ENCODE peak calls at places on chromosome 18, in nine cellular contexts. One of them, this sample, is unnamed.

GRCh38 chr18:50847192-50847591 is 27.4 kb upstream of the MRO start:
- DNase-seq in NB4: no peak
- DNase-seq in body of pancreas: no peak
- DNase-seq in HuH-7.5: no peak
- DNase-seq in SK-N-SH: no peak
- DNase-seq in heart left ventricle: no peak
- DNase-seq in uterus: no peak
- DNase-seq in naive B cell: no peak
- DNase-seq in stimulated activated CD8-positive, alpha-beta memory T cell treated with anti-CD3 and anti-CD28 coated beads, Interleukin-4, amount 100 ng/mL, for 24 hours: no peak
- DNase-seq in this sample: no peak

GRCh38 chr18:49177071-49177470 is 226.3 kb upstream of the SMAD7 start:
- DNase-seq in HuH-7.5: no peak
- DNase-seq in uterus: no peak
- DNase-seq in SK-N-SH: no peak
- DNase-seq in heart left ventricle: no peak
- DNase-seq in stimulated activated CD8-positive, alpha-beta memory T cell treated with anti-CD3 and anti-CD28 coated beads, Interleukin-4, amount 100 ng/mL, for 24 hours: no peak
- DNase-seq in body of pancreas: no peak
- DNase-seq in naive B cell: no peak
- DNase-seq in NB4: no peak
- DNase-seq in this sample: no peak

GRCh38 chr18:49619792-49620191 is 57.9 kb downstream of the LIPG start:
- DNase-seq in heart left ventricle: no peak
- DNase-seq in SK-N-SH: no peak
- DNase-seq in stimulated activated CD8-positive, alpha-beta memory T cell treated with anti-CD3 and anti-CD28 coated beads, Interleukin-4, amount 100 ng/mL, for 24 hours: no peak
- DNase-seq in NB4: no peak
- DNase-seq in naive B cell: no peak
- DNase-seq in body of pancreas: no peak
- DNase-seq in HuH-7.5: no peak
- DNase-seq in uterus: no peak
- DNase-seq in this sample: no peak

GRCh38 chr18:49691177-49691608 is 122.1 kb downstream of the ACAA2 start:
- DNase-seq in uterus: no peak
- DNase-seq in stimulated activated CD8-positive, alpha-beta memory T cell treated with anti-CD3 and anti-CD28 coated beads, Interleukin-4, amount 100 ng/mL, for 24 hours: no peak
- DNase-seq in NB4: peak
- DNase-seq in SK-N-SH: no peak
- DNase-seq in naive B cell: no peak
- DNase-seq in HuH-7.5: no peak
- DNase-seq in heart left ventricle: no peak
- DNase-seq in body of pancreas: peak
- DNase-seq in this sample: no peak

GRCh38 chr18:78934551-78935225 is 44.9 kb upstream of the SALL3 start:
- DNase-seq in naive B cell: no peak
- DNase-seq in HuH-7.5: no peak
- DNase-seq in NB4: no peak
- DNase-seq in uterus: no peak
- DNase-seq in SK-N-SH: no peak
- DNase-seq in heart left ventricle: no peak
- DNase-seq in body of pancreas: no peak
- DNase-seq in stimulated activated CD8-positive, alpha-beta memory T cell treated with anti-CD3 and anti-CD28 coated beads, Interleukin-4, amount 100 ng/mL, for 24 hours: no peak
- DNase-seq in this sample: no peak

GRCh38 chr18:73136134-73136533 is 268.3 kb upstream of the NETO1 start:
- DNase-seq in stimulated activated CD8-positive, alpha-beta memory T cell treated with anti-CD3 and anti-CD28 coated beads, Interleukin-4, amount 100 ng/mL, for 24 hours: no peak
- DNase-seq in heart left ventricle: no peak
- DNase-seq in naive B cell: peak
- DNase-seq in SK-N-SH: no peak
- DNase-seq in NB4: peak
- DNase-seq in HuH-7.5: no peak
- DNase-seq in uterus: no peak
- DNase-seq in body of pancreas: no peak
- DNase-seq in this sample: peak

GRCh38 chr18:79321625-79322024 is 74.1 kb upstream of the NFATC1 start:
- DNase-seq in NB4: no peak
- DNase-seq in HuH-7.5: no peak
- DNase-seq in SK-N-SH: no peak
- DNase-seq in uterus: no peak
- DNase-seq in heart left ventricle: no peak
- DNase-seq in stimulated activated CD8-positive, alpha-beta memory T cell treated with anti-CD3 and anti-CD28 coated beads, Interleukin-4, amount 100 ng/mL, for 24 hours: no peak
- DNase-seq in naive B cell: no peak
- DNase-seq in body of pancreas: no peak
- DNase-seq in this sample: no peak

GRCh38 chr18:22606563-22607283 is 189.0 kb upstream of the CTAGE1 start:
- DNase-seq in body of pancreas: peak
- DNase-seq in uterus: peak
- DNase-seq in naive B cell: no peak
- DNase-seq in heart left ventricle: no peak
- DNase-seq in stimulated activated CD8-positive, alpha-beta memory T cell treated with anti-CD3 and anti-CD28 coated beads, Interleukin-4, amount 100 ng/mL, for 24 hours: no peak
- DNase-seq in NB4: no peak
- DNase-seq in SK-N-SH: no peak
- DNase-seq in HuH-7.5: no peak
- DNase-seq in this sample: no peak

GRCh38 chr18:79523221-79523737 is 127.5 kb downstream of the NFATC1 start:
- DNase-seq in heart left ventricle: peak
- DNase-seq in body of pancreas: no peak
- DNase-seq in naive B cell: no peak
- DNase-seq in SK-N-SH: no peak
- DNase-seq in HuH-7.5: no peak
- DNase-seq in uterus: no peak
- DNase-seq in stimulated activated CD8-positive, alpha-beta memory T cell treated with anti-CD3 and anti-CD28 coated beads, Interleukin-4, amount 100 ng/mL, for 24 hours: peak
- DNase-seq in NB4: no peak
- DNase-seq in this sample: no peak

GRCh38 chr18:3595282-3596273 is 145.6 kb downstream of the TGIF1 start:
- DNase-seq in naive B cell: peak
- DNase-seq in stimulated activated CD8-positive, alpha-beta memory T cell treated with anti-CD3 and anti-CD28 coated beads, Interleukin-4, amount 100 ng/mL, for 24 hours: no peak
- DNase-seq in heart left ventricle: no peak
- DNase-seq in NB4: peak
- DNase-seq in HuH-7.5: no peak
- DNase-seq in SK-N-SH: no peak
- DNase-seq in uterus: peak
- DNase-seq in body of pancreas: peak
- DNase-seq in this sample: peak

GRCh38 chr18:8610442-8610801 is 1.2 kb downstream of the RAB12 start:
- DNase-seq in uterus: no peak
- DNase-seq in HuH-7.5: peak
- DNase-seq in stimulated activated CD8-positive, alpha-beta memory T cell treated with anti-CD3 and anti-CD28 coated beads, Interleukin-4, amount 100 ng/mL, for 24 hours: no peak
- DNase-seq in heart left ventricle: peak
- DNase-seq in body of pancreas: no peak
- DNase-seq in SK-N-SH: peak
- DNase-seq in NB4: peak
- DNase-seq in naive B cell: no peak
- DNase-seq in this sample: no peak

GRCh38 chr18:47752796-47753645 is 177.4 kb downstream of the SMAD2 start:
- DNase-seq in SK-N-SH: no peak
- DNase-seq in stimulated activated CD8-positive, alpha-beta memory T cell treated with anti-CD3 and anti-CD28 coated beads, Interleukin-4, amount 100 ng/mL, for 24 hours: no peak
- DNase-seq in body of pancreas: no peak
- DNase-seq in naive B cell: no peak
- DNase-seq in HuH-7.5: no peak
- DNase-seq in heart left ventricle: no peak
- DNase-seq in NB4: no peak
- DNase-seq in uterus: no peak
- DNase-seq in this sample: no peak

GRCh38 chr18:11728247-11728646 is 39.2 kb downstream of the GNAL start:
- DNase-seq in uterus: no peak
- DNase-seq in NB4: peak
- DNase-seq in heart left ventricle: no peak
- DNase-seq in stimulated activated CD8-positive, alpha-beta memory T cell treated with anti-CD3 and anti-CD28 coated beads, Interleukin-4, amount 100 ng/mL, for 24 hours: no peak
- DNase-seq in naive B cell: no peak
- DNase-seq in SK-N-SH: no peak
- DNase-seq in HuH-7.5: no peak
- DNase-seq in body of pancreas: no peak
- DNase-seq in this sample: no peak

GRCh38 chr18:40938615-40939014 is 1016.4 kb upstream of the PIK3C3 start:
- DNase-seq in heart left ventricle: no peak
- DNase-seq in HuH-7.5: no peak
- DNase-seq in SK-N-SH: no peak
- DNase-seq in NB4: no peak
- DNase-seq in body of pancreas: no peak
- DNase-seq in uterus: no peak
- DNase-seq in stimulated activated CD8-positive, alpha-beta memory T cell treated with anti-CD3 and anti-CD28 coated beads, Interleukin-4, amount 100 ng/mL, for 24 hours: no peak
- DNase-seq in naive B cell: no peak
- DNase-seq in this sample: no peak

GRCh38 chr18:30903566-30903965 is 139.0 kb downstream of the DSC3 start:
- DNase-seq in heart left ventricle: no peak
- DNase-seq in naive B cell: no peak
- DNase-seq in SK-N-SH: no peak
- DNase-seq in uterus: no peak
- DNase-seq in NB4: no peak
- DNase-seq in stimulated activated CD8-positive, alpha-beta memory T cell treated with anti-CD3 and anti-CD28 coated beads, Interleukin-4, amount 100 ng/mL, for 24 hours: no peak
- DNase-seq in HuH-7.5: no peak
- DNase-seq in body of pancreas: no peak
- DNase-seq in this sample: no peak

GRCh38 chr18:52339891-52340371 is at the start of gene DCC:
- DNase-seq in SK-N-SH: peak
- DNase-seq in naive B cell: no peak
- DNase-seq in uterus: no peak
- DNase-seq in NB4: peak
- DNase-seq in heart left ventricle: no peak
- DNase-seq in HuH-7.5: peak
- DNase-seq in stimulated activated CD8-positive, alpha-beta memory T cell treated with anti-CD3 and anti-CD28 coated beads, Interleukin-4, amount 100 ng/mL, for 24 hours: no peak
- DNase-seq in body of pancreas: peak
- DNase-seq in this sample: no peak

GRCh38 chr18:48564139-48564538 is 25.3 kb downstream of the CTIF start:
- DNase-seq in SK-N-SH: no peak
- DNase-seq in body of pancreas: no peak
- DNase-seq in heart left ventricle: no peak
- DNase-seq in stimulated activated CD8-positive, alpha-beta memory T cell treated with anti-CD3 and anti-CD28 coated beads, Interleukin-4, amount 100 ng/mL, for 24 hours: no peak
- DNase-seq in NB4: no peak
- DNase-seq in naive B cell: no peak
- DNase-seq in uterus: no peak
- DNase-seq in HuH-7.5: no peak
- DNase-seq in this sample: no peak

GRCh38 chr18:48589797-48590519 is 51.1 kb downstream of the CTIF start:
- DNase-seq in stimulated activated CD8-positive, alpha-beta memory T cell treated with anti-CD3 and anti-CD28 coated beads, Interleukin-4, amount 100 ng/mL, for 24 hours: no peak
- DNase-seq in uterus: no peak
- DNase-seq in HuH-7.5: no peak
- DNase-seq in SK-N-SH: peak
- DNase-seq in naive B cell: no peak
- DNase-seq in heart left ventricle: peak
- DNase-seq in NB4: no peak
- DNase-seq in body of pancreas: no peak
- DNase-seq in this sample: no peak

GRCh38 chr18:70422061-70422965 is 133.5 kb downstream of the SOCS6 start:
- DNase-seq in body of pancreas: peak
- DNase-seq in uterus: peak
- DNase-seq in SK-N-SH: no peak
- DNase-seq in NB4: peak
- DNase-seq in HuH-7.5: no peak
- DNase-seq in heart left ventricle: peak
- DNase-seq in stimulated activated CD8-positive, alpha-beta memory T cell treated with anti-CD3 and anti-CD28 coated beads, Interleukin-4, amount 100 ng/mL, for 24 hours: no peak
- DNase-seq in naive B cell: no peak
- DNase-seq in this sample: peak

GRCh38 chr18:76756491-76757288 is 65.7 kb upstream of the ZNF236 start:
- DNase-seq in HuH-7.5: no peak
- DNase-seq in body of pancreas: peak
- DNase-seq in heart left ventricle: no peak
- DNase-seq in uterus: peak
- DNase-seq in stimulated activated CD8-positive, alpha-beta memory T cell treated with anti-CD3 and anti-CD28 coated beads, Interleukin-4, amount 100 ng/mL, for 24 hours: no peak
- DNase-seq in NB4: no peak
- DNase-seq in SK-N-SH: no peak
- DNase-seq in naive B cell: no peak
- DNase-seq in this sample: no peak

GRCh38 chr18:61748024-61748423 is 144.8 kb downstream of the RNF152 start:
- DNase-seq in HuH-7.5: no peak
- DNase-seq in heart left ventricle: no peak
- DNase-seq in stimulated activated CD8-positive, alpha-beta memory T cell treated with anti-CD3 and anti-CD28 coated beads, Interleukin-4, amount 100 ng/mL, for 24 hours: no peak
- DNase-seq in naive B cell: no peak
- DNase-seq in SK-N-SH: no peak
- DNase-seq in NB4: no peak
- DNase-seq in uterus: peak
- DNase-seq in body of pancreas: no peak
- DNase-seq in this sample: no peak

GRCh38 chr18:3869848-3870247 is 419.9 kb downstream of the TGIF1 start:
- DNase-seq in uterus: no peak
- DNase-seq in NB4: peak
- DNase-seq in HuH-7.5: peak
- DNase-seq in body of pancreas: peak
- DNase-seq in stimulated activated CD8-positive, alpha-beta memory T cell treated with anti-CD3 and anti-CD28 coated beads, Interleukin-4, amount 100 ng/mL, for 24 hours: no peak
- DNase-seq in naive B cell: peak
- DNase-seq in SK-N-SH: peak
- DNase-seq in heart left ventricle: no peak
- DNase-seq in this sample: peak

GRCh38 chr18:56982756-56983155 is 164.1 kb upstream of the BOD1L2 start:
- DNase-seq in body of pancreas: no peak
- DNase-seq in naive B cell: no peak
- DNase-seq in SK-N-SH: no peak
- DNase-seq in heart left ventricle: no peak
- DNase-seq in uterus: no peak
- DNase-seq in HuH-7.5: no peak
- DNase-seq in NB4: peak
- DNase-seq in stimulated activated CD8-positive, alpha-beta memory T cell treated with anti-CD3 and anti-CD28 coated beads, Interleukin-4, amount 100 ng/mL, for 24 hours: no peak
- DNase-seq in this sample: peak

GRCh38 chr18:77007251-77007650 is 125.3 kb downstream of the MBP start:
- DNase-seq in SK-N-SH: no peak
- DNase-seq in heart left ventricle: no peak
- DNase-seq in uterus: no peak
- DNase-seq in naive B cell: no peak
- DNase-seq in HuH-7.5: no peak
- DNase-seq in body of pancreas: no peak
- DNase-seq in NB4: no peak
- DNase-seq in stimulated activated CD8-positive, alpha-beta memory T cell treated with anti-CD3 and anti-CD28 coated beads, Interleukin-4, amount 100 ng/mL, for 24 hours: no peak
- DNase-seq in this sample: no peak

GRCh38 chr18:36530676-36531405 is 233.3 kb downstream of the FHOD3 start:
- DNase-seq in NB4: no peak
- DNase-seq in HuH-7.5: no peak
- DNase-seq in uterus: no peak
- DNase-seq in naive B cell: no peak
- DNase-seq in body of pancreas: no peak
- DNase-seq in stimulated activated CD8-positive, alpha-beta memory T cell treated with anti-CD3 and anti-CD28 coated beads, Interleukin-4, amount 100 ng/mL, for 24 hours: no peak
- DNase-seq in SK-N-SH: no peak
- DNase-seq in heart left ventricle: no peak
- DNase-seq in this sample: no peak

GRCh38 chr18:61687317-61687716 is 205.5 kb downstream of the RNF152 start:
- DNase-seq in heart left ventricle: no peak
- DNase-seq in uterus: no peak
- DNase-seq in NB4: no peak
- DNase-seq in body of pancreas: no peak
- DNase-seq in naive B cell: no peak
- DNase-seq in HuH-7.5: no peak
- DNase-seq in SK-N-SH: no peak
- DNase-seq in stimulated activated CD8-positive, alpha-beta memory T cell treated with anti-CD3 and anti-CD28 coated beads, Interleukin-4, amount 100 ng/mL, for 24 hours: no peak
- DNase-seq in this sample: no peak

GRCh38 chr18:58998421-58999203 is 133.9 kb downstream of the ZNF532 start:
- DNase-seq in heart left ventricle: peak
- DNase-seq in stimulated activated CD8-positive, alpha-beta memory T cell treated with anti-CD3 and anti-CD28 coated beads, Interleukin-4, amount 100 ng/mL, for 24 hours: no peak
- DNase-seq in SK-N-SH: no peak
- DNase-seq in body of pancreas: peak
- DNase-seq in uterus: peak
- DNase-seq in naive B cell: no peak
- DNase-seq in NB4: peak
- DNase-seq in HuH-7.5: no peak
- DNase-seq in this sample: no peak

GRCh38 chr18:77100751-77101355 is 31.7 kb downstream of the MBP start:
- DNase-seq in SK-N-SH: no peak
- DNase-seq in stimulated activated CD8-positive, alpha-beta memory T cell treated with anti-CD3 and anti-CD28 coated beads, Interleukin-4, amount 100 ng/mL, for 24 hours: no peak
- DNase-seq in naive B cell: no peak
- DNase-seq in body of pancreas: no peak
- DNase-seq in heart left ventricle: no peak
- DNase-seq in NB4: no peak
- DNase-seq in uterus: no peak
- DNase-seq in HuH-7.5: no peak
- DNase-seq in this sample: no peak

GRCh38 chr18:49500136-49500921 is 13.3 kb upstream of the C18orf32 start:
- DNase-seq in naive B cell: no peak
- DNase-seq in uterus: no peak
- DNase-seq in body of pancreas: no peak
- DNase-seq in heart left ventricle: no peak
- DNase-seq in HuH-7.5: no peak
- DNase-seq in NB4: no peak
- DNase-seq in stimulated activated CD8-positive, alpha-beta memory T cell treated with anti-CD3 and anti-CD28 coated beads, Interleukin-4, amount 100 ng/mL, for 24 hours: no peak
- DNase-seq in SK-N-SH: no peak
- DNase-seq in this sample: no peak

GRCh38 chr18:58447342-58448190 is 181.3 kb downstream of the ALPK2 start:
- DNase-seq in SK-N-SH: peak
- DNase-seq in NB4: no peak
- DNase-seq in body of pancreas: no peak
- DNase-seq in naive B cell: no peak
- DNase-seq in HuH-7.5: no peak
- DNase-seq in uterus: peak
- DNase-seq in stimulated activated CD8-positive, alpha-beta memory T cell treated with anti-CD3 and anti-CD28 coated beads, Interleukin-4, amount 100 ng/mL, for 24 hours: no peak
- DNase-seq in heart left ventricle: no peak
- DNase-seq in this sample: no peak

GRCh38 chr18:40524881-40525280 is 1430.2 kb upstream of the PIK3C3 start:
- DNase-seq in naive B cell: no peak
- DNase-seq in body of pancreas: no peak
- DNase-seq in HuH-7.5: no peak
- DNase-seq in NB4: no peak
- DNase-seq in stimulated activated CD8-positive, alpha-beta memory T cell treated with anti-CD3 and anti-CD28 coated beads, Interleukin-4, amount 100 ng/mL, for 24 hours: no peak
- DNase-seq in heart left ventricle: no peak
- DNase-seq in SK-N-SH: no peak
- DNase-seq in uterus: no peak
- DNase-seq in this sample: no peak